ENCODE peak calls at places on chromosomes 11 and 22, in six cellular contexts. C is GM23338, Y is H1, B is fibroblast of lung, S is cardiac muscle cell, G is neuronal stem cell. E is an unnamed sample. For H3K4me1, the result is how much of the 10 kb centered on the place peaks cover.

GRCh38 chr11:32888805-32889204 is 3.8 kb upstream of the QSER1 start:
- DNase-seq in C (no peak), Y (no peak), B (peak), S (peak), G (no peak), E (no peak)

GRCh38 chr11:11502303-11502828 is 119.4 kb downstream of the GALNT18 start:
- DNase-seq in C (no peak), Y (no peak), B (no peak), S (no peak), G (no peak), E (no peak)

GRCh38 chr11:125073616-125074483 is 10.7 kb downstream of the SLC37A2 start:
- DNase-seq in C (no peak), Y (peak), B (no peak), S (no peak), G (no peak), E (no peak)

GRCh38 chr11:119774180-119774763 is 45.3 kb upstream of the NECTIN1 start:
- DNase-seq in C (peak), Y (no peak), B (peak), S (peak), G (peak), E (peak)

GRCh38 chr22:35552186-35552842 is 11.7 kb downstream of the RASD2 start:
- DNase-seq in C (peak), Y (peak), B (no peak), S (peak), G (peak), E (peak)

GRCh38 chr11:120178441-120179070 is 32.3 kb upstream of the OAF start:
- DNase-seq in C (no peak), Y (no peak), B (peak), S (no peak), G (no peak), E (no peak)

GRCh38 chr11:14894657-14895598 is 2.9 kb upstream of the CYP2R1 start:
- DNase-seq in C (no peak), Y (no peak), B (no peak), S (peak), G (no peak), E (no peak)

GRCh38 chr22:25818541-25818940 is 76.6 kb downstream of the MYO18B start:
- DNase-seq in C (peak), Y (no peak), B (no peak), S (no peak), G (no peak), E (no peak)

GRCh38 chr22:50677493-50678217 is 5.0 kb downstream of the SHANK3 start:
- DNase-seq in C (no peak), Y (no peak), B (no peak), S (no peak), G (no peak), E (no peak)

GRCh38 chr11:107991868-107992414 is 16.8 kb upstream of the CUL5 start:
- DNase-seq in C (peak), Y (no peak), B (no peak), S (no peak), G (no peak), E (peak)

GRCh38 chr11:15006139-15006759 is 34.1 kb upstream of the CALCA start:
- DNase-seq in C (peak), Y (no peak), B (peak), S (peak), G (no peak), E (peak)

GRCh38 chr11:12180257-12181205 is 70.1 kb downstream of the MICAL2 start:
- DNase-seq in C (no peak), Y (no peak), B (peak), S (peak), G (no peak), E (peak)

GRCh38 chr11:112481893-112482292 is 221.2 kb upstream of the PLET1 start:
- DNase-seq in C (no peak), Y (no peak), B (no peak), S (no peak), G (no peak), E (no peak)

GRCh38 chr22:49436056-49436455 is 391.6 kb downstream of the BRD1 start:
- DNase-seq in C (no peak), Y (no peak), B (no peak), S (no peak), G (no peak), E (no peak)

GRCh38 chr11:1448166-1448825 is 38.3 kb downstream of the MOB2 start:
- DNase-seq in C (no peak), Y (no peak), B (no peak), S (no peak), G (no peak), E (no peak)

GRCh38 chr11:96147913-96148312 is 195.1 kb downstream of the MAML2 start:
- DNase-seq in C (no peak), Y (no peak), B (no peak), S (no peak), G (no peak), E (no peak)

GRCh38 chr11:44976576-44976975 is 25.9 kb upstream of the TP53I11 start:
- DNase-seq in C (no peak), Y (no peak), B (no peak), S (no peak), G (no peak), E (no peak)

GRCh38 chr11:86931059-86931964 is 23.9 kb downstream of the FZD4 start:
- DNase-seq in C (no peak), Y (no peak), B (no peak), S (no peak), G (no peak), E (no peak)

GRCh38 chr11:133810766-133811165 is 34.5 kb downstream of the SPATA19 start:
- DNase-seq in C (no peak), Y (no peak), B (no peak), S (no peak), G (no peak), E (no peak)

GRCh38 chr11:130999992-131000770 is 83.9 kb upstream of the SNX19 start:
- DNase-seq in C (no peak), Y (no peak), B (peak), S (peak), G (no peak), E (no peak)

GRCh38 chr11:77154381-77155081 is 26.5 kb downstream of the MYO7A start:
- DNase-seq in C (no peak), Y (no peak), B (no peak), S (no peak), G (no peak), E (peak)

GRCh38 chr11:65295001-65295400 is 19.7 kb upstream of the CDC42EP2 start:
- DNase-seq in C (no peak), Y (no peak), B (no peak), S (no peak), G (no peak), E (no peak)

GRCh38 chr22:25747245-25747944 is 5.4 kb downstream of the MYO18B start:
- DNase-seq in C (no peak), Y (no peak), B (peak), S (peak), G (no peak), E (peak)

GRCh38 chr11:92941676-92942571 is 27.5 kb upstream of the MTNR1B start:
- DNase-seq in C (peak), Y (no peak), B (no peak), S (peak), G (peak), E (peak)

GRCh38 chr22:35540600-35541253 is at the start of gene RASD2:
- DNase-seq in C (peak), Y (peak), B (no peak), S (peak), G (no peak), E (peak)

GRCh38 chr22:40224702-40225101 is 47.0 kb downstream of the TNRC6B start:
- DNase-seq in C (no peak), Y (no peak), B (peak), S (no peak), G (no peak), E (no peak)

GRCh38 chr22:27399161-27399560 is 402.4 kb downstream of the MN1 start:
- DNase-seq in C (no peak), Y (no peak), B (no peak), S (no peak), G (no peak), E (no peak)

GRCh38 chr11:119615003-119615878 is 113.8 kb downstream of the NECTIN1 start:
- DNase-seq in C (no peak), Y (no peak), B (peak), S (peak), G (no peak), E (peak)

GRCh38 chr22:19150482-19151328 is 613 bp upstream of the GSC2 start:
- DNase-seq in C (no peak), Y (peak), B (no peak), S (no peak), G (no peak), E (no peak)

GRCh38 chr11:60899021-60899936 is 7.1 kb downstream of the PRPF19 start:
- DNase-seq in C (peak), Y (peak), B (peak), S (peak), G (peak), E (peak)

GRCh38 chr11:61695917-61696316 is 15.7 kb downstream of the DAGLA start:
- DNase-seq in C (peak), Y (peak), B (peak), S (peak), G (no peak), E (no peak)

GRCh38 chr22:49566141-49566541 is 261.5 kb downstream of the BRD1 start:
- DNase-seq in C (no peak), Y (peak), B (no peak), S (no peak), G (no peak), E (no peak)

GRCh38 chr22:31488988-31489617 is 539 bp downstream of the EIF4ENIF1 start:
- DNase-seq in C (peak), Y (peak), B (peak), S (peak), G (peak), E (peak)

GRCh38 chr22:26579331-26579886 is 10.5 kb downstream of the TPST2 start:
- DNase-seq in C (no peak), Y (no peak), B (no peak), S (no peak), G (no peak), E (no peak)

GRCh38 chr11:102914238-102915043 is 39.7 kb upstream of the MMP12 start:
- DNase-seq in C (peak), Y (peak), B (peak), S (peak), G (peak), E (peak)

GRCh38 chr22:26606611-26607010 is 11.2 kb downstream of the CRYBB1 start:
- DNase-seq in C (no peak), Y (no peak), B (peak), S (peak), G (no peak), E (no peak)

GRCh38 chr11:68843052-68843561 is 1.4 kb upstream of the CPT1A start:
- DNase-seq in C (peak), Y (no peak), B (peak), S (peak), G (no peak), E (no peak)

GRCh38 chr22:20026204-20026908 is 5.4 kb downstream of the TANGO2 start:
- DNase-seq in C (no peak), Y (no peak), B (no peak), S (no peak), G (no peak), E (no peak)

GRCh38 chr11:74444173-74444832 is 23.0 kb downstream of the KCNE3 start:
- DNase-seq in C (peak), Y (no peak), B (no peak), S (no peak), G (no peak), E (peak)

GRCh38 chr11:10139656-10140055 is 154.4 kb downstream of the SBF2 start:
- DNase-seq in C (no peak), Y (no peak), B (peak), S (peak), G (no peak), E (no peak)

GRCh38 chr11:34790620-34791019 is 125.6 kb downstream of the APIP start:
- DNase-seq in C (peak), Y (no peak), B (no peak), S (no peak), G (no peak), E (no peak)
- H3K4me1 ChIP-seq in C (under half), Y (under half), B (under half), S (under half), G (under half), E (under half)

DNA sequence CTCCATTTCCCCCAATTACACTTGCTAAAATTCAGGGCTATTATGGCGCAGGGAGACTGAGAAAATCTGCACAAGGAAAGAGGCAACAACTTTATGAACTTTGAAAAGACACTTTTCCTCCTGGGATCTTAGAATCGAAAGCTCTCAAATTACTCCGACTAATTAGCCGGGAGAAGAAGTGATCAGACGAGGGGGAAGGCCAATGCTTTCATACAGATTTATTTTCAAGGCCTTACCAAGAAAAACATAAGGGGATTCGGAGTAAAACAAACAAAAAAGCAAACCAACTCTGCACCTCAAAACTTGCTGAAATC is 1.6 kb downstream of the PAX6 start:
- DNase-seq in C (no peak), Y (no peak), B (peak), S (no peak), G (no peak), E (no peak)
- H3K4me1 ChIP-seq in C (half or more), Y (under half), B (under half), S (under half), G (under half), E (under half)

DNA sequence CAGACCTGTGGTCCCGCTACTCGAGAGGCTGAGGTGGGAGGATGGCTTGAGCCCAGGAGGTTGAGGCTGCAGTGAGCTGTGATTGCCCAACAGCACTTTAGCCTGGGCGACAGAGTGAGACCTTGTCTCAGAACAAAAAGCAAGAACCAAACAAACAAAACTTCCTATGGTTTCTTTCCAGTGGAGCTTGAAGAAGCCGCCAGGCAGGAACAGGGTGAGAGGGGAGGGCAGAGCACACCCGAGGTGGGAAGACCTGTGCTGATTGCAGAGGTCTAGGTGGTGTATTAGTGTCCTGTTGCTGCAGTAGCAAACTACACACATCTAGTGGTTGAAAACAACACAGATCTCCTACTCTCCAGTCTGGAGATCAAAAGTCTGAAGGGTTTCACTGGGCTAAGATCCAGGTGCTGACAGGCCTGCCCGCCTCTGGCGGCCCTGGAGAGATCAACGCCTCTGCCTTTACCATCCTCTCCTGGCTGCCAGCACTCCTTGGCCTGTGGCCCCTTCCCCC is 10.5 kb downstream of the ARHGEF17 start:
- DNase-seq in C (no peak), Y (no peak), B (no peak), S (peak), G (no peak), E (no peak)
- H3K4me1 ChIP-seq in C (under half), Y (under half), B (half or more), S (half or more), G (half or more), E (under half)

DNA sequence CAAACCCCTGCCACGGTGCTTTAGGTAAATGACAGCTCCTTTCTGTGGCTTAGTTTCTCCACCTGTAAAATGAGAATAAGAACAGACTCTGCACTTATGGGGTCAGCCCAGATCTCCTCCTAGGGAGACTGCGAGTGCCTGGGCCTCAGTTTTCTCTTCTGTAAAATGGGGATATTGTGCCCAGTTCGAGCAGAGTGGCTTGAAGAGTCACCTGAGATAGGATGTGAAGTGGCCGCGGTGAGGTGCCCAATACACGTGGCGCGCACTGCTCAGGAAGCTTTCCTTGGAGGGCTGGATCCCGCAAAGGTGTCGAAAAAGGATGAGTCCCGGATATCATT is 467 bp upstream of the EMID1 start:
- DNase-seq in C (peak), Y (no peak), B (no peak), S (no peak), G (no peak), E (no peak)
- H3K4me1 ChIP-seq in C (under half), Y (under half), B (under half), S (under half), G (under half), E (under half)

DNA sequence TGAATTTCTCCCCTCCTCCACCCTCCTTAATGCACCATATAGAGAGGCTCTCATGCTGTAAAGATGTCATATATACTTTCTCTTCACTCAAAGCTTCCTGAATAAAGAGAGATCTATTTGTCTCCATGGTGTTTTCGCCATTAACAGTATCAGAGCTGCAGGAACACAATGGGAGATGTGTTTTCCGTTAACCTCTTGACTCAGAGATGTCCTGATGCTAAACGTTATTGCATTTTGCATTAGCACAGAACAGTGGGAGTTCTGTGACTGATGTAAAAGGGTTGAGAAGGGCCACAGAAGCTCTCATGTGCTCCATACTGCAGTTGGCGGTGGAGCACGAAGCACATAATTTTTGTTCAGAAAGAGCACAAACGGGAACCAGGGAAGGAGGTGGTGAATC is 25.7 kb upstream of the BLID start:
- DNase-seq in C (no peak), Y (no peak), B (no peak), S (no peak), G (no peak), E (no peak)
- H3K4me1 ChIP-seq in C (under half), Y (under half), B (under half), S (under half), G (under half), E (under half)

GRCh38 chr22:37409557-37409956 is 17.7 kb downstream of the ELFN2 start:
- DNase-seq in C (no peak), Y (no peak), B (no peak), S (no peak), G (no peak), E (no peak)

GRCh38 chr22:37409031-37409430 is 18.2 kb downstream of the ELFN2 start:
- DNase-seq in C (no peak), Y (no peak), B (no peak), S (no peak), G (no peak), E (no peak)

GRCh38 chr22:37403267-37403960 is 23.9 kb downstream of the ELFN2 start:
- DNase-seq in C (peak), Y (peak), B (no peak), S (no peak), G (peak), E (no peak)

GRCh38 chr22:37404126-37404525 is 23.2 kb downstream of the ELFN2 start:
- DNase-seq in C (no peak), Y (no peak), B (no peak), S (no peak), G (no peak), E (no peak)

DNA sequence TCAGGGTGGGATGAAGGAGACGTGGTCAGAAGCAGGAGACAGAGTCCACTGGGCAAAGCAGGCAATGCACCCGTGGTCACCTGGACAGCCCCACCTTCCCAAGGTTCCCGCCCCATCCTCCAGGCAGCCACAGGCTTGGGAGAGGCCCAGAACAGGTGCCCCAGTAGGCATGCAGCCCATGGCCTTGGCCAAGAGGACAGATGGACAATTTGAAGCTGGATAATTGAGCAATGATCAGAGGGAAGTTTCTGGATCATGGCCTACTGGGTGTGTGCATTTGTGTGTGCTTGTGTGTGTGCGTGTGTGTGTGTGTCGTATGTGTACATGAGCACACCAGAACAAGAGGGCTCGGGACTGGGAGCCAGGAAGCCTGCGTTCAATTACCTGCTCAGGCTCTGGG is 20.4 kb downstream of the ELFN2 start:
- DNase-seq in C (no peak), Y (no peak), B (no peak), S (no peak), G (no peak), E (no peak)
- H3K4me1 ChIP-seq in C (under half), Y (under half), B (under half), S (under half), G (under half), E (under half)

GRCh38 chr11:115709297-115709696 is 205.1 kb upstream of the CADM1 start:
- DNase-seq in C (no peak), Y (no peak), B (no peak), S (no peak), G (no peak), E (no peak)
- H3K4me1 ChIP-seq in C (under half), Y (under half), B (under half), S (under half), G (under half), E (under half)

GRCh38 chr22:46062232-46062615 is 85.3 kb upstream of the WNT7B start:
- DNase-seq in C (no peak), Y (no peak), B (peak), S (no peak), G (no peak), E (no peak)
- H3K4me1 ChIP-seq in C (under half), Y (under half), B (under half), S (under half), G (under half), E (under half)

GRCh38 chr22:23020659-23021293 is 49.5 kb upstream of the GNAZ start:
- DNase-seq in C (no peak), Y (no peak), B (no peak), S (no peak), G (no peak), E (no peak)
- H3K4me1 ChIP-seq in C (under half), Y (under half), B (under half), S (under half), G (under half), E (under half)

GRCh38 chr22:45459235-45459634 is 43.4 kb upstream of the FBLN1 start:
- DNase-seq in C (no peak), Y (no peak), B (no peak), S (no peak), G (no peak), E (no peak)

GRCh38 chr22:45455621-45456020 is 42.1 kb downstream of the RIBC2 start:
- DNase-seq in C (no peak), Y (no peak), B (no peak), S (no peak), G (no peak), E (no peak)

GRCh38 chr22:45460288-45461109 is 42.2 kb upstream of the FBLN1 start:
- DNase-seq in C (no peak), Y (no peak), B (no peak), S (peak), G (no peak), E (no peak)

GRCh38 chr22:45456811-45457210 is 43.3 kb downstream of the RIBC2 start:
- DNase-seq in C (no peak), Y (no peak), B (no peak), S (no peak), G (no peak), E (no peak)

GRCh38 chr22:45458532-45458931 is 44.2 kb upstream of the FBLN1 start:
- DNase-seq in C (no peak), Y (no peak), B (no peak), S (no peak), G (no peak), E (no peak)
- H3K4me1 ChIP-seq in C (under half), Y (under half), B (under half), S (under half), G (under half), E (under half)